ENCODE peak calls at places on chromosomes 6 and 20, in six cellular contexts. One of them, this sample, is unnamed.

GRCh38 chr6:47116086-47116485 is 74.0 kb upstream of the ADGRF1 start:
- DNase-seq in neural progenitor cell: no peak
- DNase-seq in AG20443: no peak
- DNase-seq in transverse colon: no peak
- DNase-seq in left cardiac atrium: no peak
- DNase-seq in fibroblast of the aortic adventitia: no peak
- DNase-seq in this sample: no peak

GRCh38 chr6:7216941-7217621 is 95.9 kb downstream of the SSR1 start:
- DNase-seq in neural progenitor cell: peak
- DNase-seq in AG20443: no peak
- DNase-seq in transverse colon: no peak
- DNase-seq in left cardiac atrium: peak
- DNase-seq in fibroblast of the aortic adventitia: no peak
- DNase-seq in this sample: no peak

GRCh38 chr6:131250121-131250520 is 114.9 kb downstream of the AKAP7 start:
- DNase-seq in neural progenitor cell: peak
- DNase-seq in AG20443: peak
- DNase-seq in transverse colon: peak
- DNase-seq in left cardiac atrium: peak
- DNase-seq in fibroblast of the aortic adventitia: peak
- DNase-seq in this sample: no peak

GRCh38 chr6:167350322-167350721 is 25.4 kb downstream of the TTLL2 start:
- DNase-seq in neural progenitor cell: peak
- DNase-seq in AG20443: no peak
- DNase-seq in transverse colon: no peak
- DNase-seq in left cardiac atrium: no peak
- DNase-seq in fibroblast of the aortic adventitia: no peak
- DNase-seq in this sample: no peak

GRCh38 chr20:51946581-51946980 is 144.3 kb upstream of the SALL4 start:
- DNase-seq in neural progenitor cell: no peak
- DNase-seq in AG20443: no peak
- DNase-seq in transverse colon: no peak
- DNase-seq in left cardiac atrium: no peak
- DNase-seq in fibroblast of the aortic adventitia: peak
- DNase-seq in this sample: no peak

GRCh38 chr6:138973481-138974140 is 14.4 kb downstream of the REPS1 start:
- DNase-seq in neural progenitor cell: no peak
- DNase-seq in AG20443: no peak
- DNase-seq in transverse colon: no peak
- DNase-seq in left cardiac atrium: no peak
- DNase-seq in fibroblast of the aortic adventitia: peak
- DNase-seq in this sample: no peak

GRCh38 chr6:170279426-170279825 is 11.5 kb downstream of the DLL1 start:
- DNase-seq in neural progenitor cell: no peak
- DNase-seq in AG20443: no peak
- DNase-seq in transverse colon: no peak
- DNase-seq in left cardiac atrium: no peak
- DNase-seq in fibroblast of the aortic adventitia: no peak
- DNase-seq in this sample: no peak

GRCh38 chr6:94487371-94487770 is 1068.0 kb upstream of the EPHA7 start:
- DNase-seq in neural progenitor cell: no peak
- DNase-seq in AG20443: no peak
- DNase-seq in transverse colon: no peak
- DNase-seq in left cardiac atrium: no peak
- DNase-seq in fibroblast of the aortic adventitia: no peak
- DNase-seq in this sample: no peak

GRCh38 chr6:140572129-140572528 is 1197.7 kb upstream of the CITED2 start:
- DNase-seq in neural progenitor cell: no peak
- DNase-seq in AG20443: peak
- DNase-seq in transverse colon: no peak
- DNase-seq in left cardiac atrium: no peak
- DNase-seq in fibroblast of the aortic adventitia: peak
- DNase-seq in this sample: no peak

GRCh38 chr6:37137201-37137880 is 32.6 kb upstream of the PIM1 start:
- DNase-seq in neural progenitor cell: peak
- DNase-seq in AG20443: peak
- DNase-seq in transverse colon: no peak
- DNase-seq in left cardiac atrium: no peak
- DNase-seq in fibroblast of the aortic adventitia: peak
- DNase-seq in this sample: peak

GRCh38 chr6:340181-340955 is 48.1 kb downstream of the DUSP22 start:
- DNase-seq in neural progenitor cell: no peak
- DNase-seq in AG20443: no peak
- DNase-seq in transverse colon: no peak
- DNase-seq in left cardiac atrium: no peak
- DNase-seq in fibroblast of the aortic adventitia: no peak
- DNase-seq in this sample: no peak

GRCh38 chr20:51529758-51530157 is 12.8 kb downstream of the NFATC2 start:
- DNase-seq in neural progenitor cell: no peak
- DNase-seq in AG20443: no peak
- DNase-seq in transverse colon: peak
- DNase-seq in left cardiac atrium: no peak
- DNase-seq in fibroblast of the aortic adventitia: no peak
- DNase-seq in this sample: peak

This sample was measured in activated CD4-positive, alpha-beta T cell treated with anti-CD3 and anti-CD28 coated beads, Interleukin-2, amount 50 U/mL, for 1 hour.